ENCODE peak calls at places on chromosomes 3 and 15, in five cellular contexts. C is endothelial cell of umbilical vein; W is suprapubic skin; M is CD8-positive, alpha-beta T cell; Q is sigmoid colon. L is an unnamed sample.

GRCh38 chr3:98805571-98805970 is 42.4 kb downstream of the ST3GAL6 start:
- DNase-seq in C (no peak), Q (no peak), W (no peak), M (no peak), L (no peak)

GRCh38 chr3:187544326-187544725 is 125.9 kb downstream of the SST start:
- DNase-seq in W (no peak), C (no peak), Q (no peak), M (no peak), L (no peak)

GRCh38 chr15:69823223-69823907 is 274.4 kb downstream of the TLE3 start:
- DNase-seq in C (peak), W (no peak), Q (peak), M (no peak), L (no peak)

GRCh38 chr15:29107971-29108645 is 161.5 kb downstream of the NSMCE3 start:
- DNase-seq in Q (no peak), W (no peak), C (no peak), M (no peak), L (no peak)

GRCh38 chr3:138465927-138466326 is 31.5 kb downstream of the ESYT3 start:
- DNase-seq in W (no peak), C (no peak), M (no peak), Q (no peak), L (no peak)

GRCh38 chr3:160796813-160797164 is 40.8 kb downstream of the PPM1L start:
- DNase-seq in Q (no peak), W (no peak), C (no peak), M (no peak), L (no peak)

GRCh38 chr3:56314842-56315241 is 153.4 kb downstream of the ERC2 start:
- DNase-seq in W (no peak), M (no peak), C (no peak), Q (no peak), L (no peak)

GRCh38 chr15:62618432-62618831 is 424.1 kb upstream of the TPM1 start:
- DNase-seq in Q (no peak), C (no peak), W (no peak), M (no peak), L (no peak)

GRCh38 chr3:105982207-105982606 is 113.4 kb upstream of the CBLB start:
- DNase-seq in C (no peak), M (no peak), W (no peak), Q (no peak), L (no peak)

GRCh38 chr15:88344786-88345185 is 88.2 kb upstream of the NTRK3 start:
- DNase-seq in Q (no peak), M (no peak), W (no peak), C (no peak), L (no peak)

GRCh38 chr3:112405845-112406244 is 72.9 kb downstream of the CD200 start:
- DNase-seq in W (no peak), M (no peak), Q (no peak), C (no peak), L (no peak)

GRCh38 chr15:49290204-49290603 is 120.2 kb downstream of the GALK2 start:
- DNase-seq in Q (no peak), C (no peak), W (no peak), M (no peak), L (no peak)

GRCh38 chr15:29740692-29741311 is 81.5 kb downstream of the TJP1 start:
- DNase-seq in W (no peak), C (no peak), Q (no peak), M (no peak), L (no peak)

GRCh38 chr3:15405448-15406050 is 21.8 kb downstream of the METTL6 start:
- DNase-seq in C (peak), M (no peak), W (no peak), Q (no peak), L (no peak)

GRCh38 chr3:56593455-56594158 is 36.6 kb downstream of the CCDC66 start:
- DNase-seq in M (peak), C (no peak), W (no peak), Q (no peak), L (no peak)

GRCh38 chr15:27826902-27827321 is 272.2 kb downstream of the OCA2 start:
- DNase-seq in M (no peak), Q (no peak), W (no peak), C (no peak), L (no peak)

GRCh38 chr3:8147726-8148125 is 353.9 kb upstream of the LMCD1 start:
- DNase-seq in Q (no peak), W (no peak), M (no peak), C (no peak), L (no peak)

GRCh38 chr3:36924748-36925521 is 19.9 kb downstream of the TRANK1 start:
- DNase-seq in M (no peak), C (no peak), W (no peak), Q (no peak), L (no peak)

GRCh38 chr15:58546635-58547627 is 115.1 kb downstream of the LIPC start:
- DNase-seq in M (no peak), Q (no peak), W (no peak), C (peak), L (peak)

GRCh38 chr15:93241696-93242585 is 152.9 kb upstream of the RGMA start:
- DNase-seq in M (no peak), Q (no peak), C (no peak), W (no peak), L (no peak)

GRCh38 chr3:20072422-20072821 is 32.2 kb downstream of the KAT2B start:
- DNase-seq in W (no peak), C (no peak), M (no peak), Q (no peak), L (no peak)

GRCh38 chr3:5442106-5442785 is 254.7 kb downstream of the EDEM1 start:
- DNase-seq in Q (no peak), W (no peak), M (no peak), C (no peak), L (no peak)
- H3K27ac ChIP-seq in Q (no peak), W (no peak), M (no peak), C (no peak), L (no peak)

GRCh38 chr15:75042730-75043508 is 19.5 kb downstream of the PPCDC start:
- DNase-seq in Q (peak), C (peak), M (peak), W (peak), L (peak)
- H3K27ac ChIP-seq in Q (peak), C (peak), M (no peak), W (peak), L (peak)

GRCh38 chr3:122233109-122233952 is 49.9 kb downstream of the CASR start:
- DNase-seq in W (no peak), C (no peak), Q (no peak), M (no peak), L (no peak)
- H3K27ac ChIP-seq in W (no peak), C (no peak), Q (peak), M (no peak), L (no peak)

GRCh38 chr3:171747223-171747920 is 62.9 kb downstream of the PLD1 start:
- DNase-seq in M (no peak), Q (no peak), W (no peak), C (no peak), L (no peak)

GRCh38 chr3:171745577-171746319 is 64.5 kb downstream of the PLD1 start:
- DNase-seq in C (no peak), M (no peak), Q (no peak), W (no peak), L (no peak)

GRCh38 chr3:171752329-171752728 is 58.0 kb downstream of the PLD1 start:
- DNase-seq in M (no peak), W (no peak), C (no peak), Q (no peak), L (no peak)

GRCh38 chr3:171749128-171749527 is 61.2 kb downstream of the PLD1 start:
- DNase-seq in W (no peak), M (no peak), C (no peak), Q (no peak), L (no peak)

DNA sequence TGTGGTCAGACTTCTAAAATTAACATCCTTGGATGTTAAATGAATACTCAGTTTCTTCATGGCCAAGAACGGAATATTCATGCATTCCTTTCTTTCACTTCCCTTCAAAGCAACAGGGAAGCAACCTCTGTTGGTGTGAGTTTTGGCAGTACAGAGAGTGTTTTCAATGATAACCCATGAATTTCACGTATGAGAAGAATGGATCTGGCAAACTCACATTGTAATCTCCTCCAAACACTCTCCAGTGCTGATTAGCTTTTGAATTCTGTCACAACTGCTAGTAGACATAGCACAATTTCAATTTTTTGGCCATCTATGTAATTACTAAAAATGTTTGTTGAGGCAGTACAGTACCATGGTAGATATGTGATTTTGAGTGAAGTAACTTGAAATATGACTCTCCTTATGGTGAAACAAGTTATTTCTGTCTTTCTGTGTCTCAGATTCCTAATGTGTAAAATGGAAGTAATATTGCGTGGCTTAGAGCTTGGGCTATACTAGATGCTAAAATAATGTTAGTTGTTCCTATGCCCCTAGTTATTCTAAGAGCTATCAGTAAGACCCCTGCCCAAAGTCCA is 61.9 kb downstream of the PLD1 start:
- DNase-seq in M (no peak), W (no peak), Q (no peak), C (no peak), L (no peak)
- H3K27ac ChIP-seq in M (no peak), W (peak), Q (no peak), C (no peak), L (no peak)

GRCh38 chr3:47857151-47857550 is 54.2 kb downstream of the DHX30 start:
- DNase-seq in W (no peak), C (no peak), M (no peak), Q (no peak), L (peak)

GRCh38 chr3:47854267-47854666 is 51.3 kb downstream of the DHX30 start:
- DNase-seq in C (no peak), M (no peak), W (no peak), Q (no peak), L (no peak)

GRCh38 chr3:47856669-47857068 is 53.7 kb downstream of the DHX30 start:
- DNase-seq in C (no peak), W (no peak), Q (no peak), M (no peak), L (peak)

GRCh38 chr3:47854720-47855455 is 52.0 kb downstream of the DHX30 start:
- DNase-seq in M (no peak), W (no peak), Q (no peak), C (no peak), L (no peak)

DNA sequence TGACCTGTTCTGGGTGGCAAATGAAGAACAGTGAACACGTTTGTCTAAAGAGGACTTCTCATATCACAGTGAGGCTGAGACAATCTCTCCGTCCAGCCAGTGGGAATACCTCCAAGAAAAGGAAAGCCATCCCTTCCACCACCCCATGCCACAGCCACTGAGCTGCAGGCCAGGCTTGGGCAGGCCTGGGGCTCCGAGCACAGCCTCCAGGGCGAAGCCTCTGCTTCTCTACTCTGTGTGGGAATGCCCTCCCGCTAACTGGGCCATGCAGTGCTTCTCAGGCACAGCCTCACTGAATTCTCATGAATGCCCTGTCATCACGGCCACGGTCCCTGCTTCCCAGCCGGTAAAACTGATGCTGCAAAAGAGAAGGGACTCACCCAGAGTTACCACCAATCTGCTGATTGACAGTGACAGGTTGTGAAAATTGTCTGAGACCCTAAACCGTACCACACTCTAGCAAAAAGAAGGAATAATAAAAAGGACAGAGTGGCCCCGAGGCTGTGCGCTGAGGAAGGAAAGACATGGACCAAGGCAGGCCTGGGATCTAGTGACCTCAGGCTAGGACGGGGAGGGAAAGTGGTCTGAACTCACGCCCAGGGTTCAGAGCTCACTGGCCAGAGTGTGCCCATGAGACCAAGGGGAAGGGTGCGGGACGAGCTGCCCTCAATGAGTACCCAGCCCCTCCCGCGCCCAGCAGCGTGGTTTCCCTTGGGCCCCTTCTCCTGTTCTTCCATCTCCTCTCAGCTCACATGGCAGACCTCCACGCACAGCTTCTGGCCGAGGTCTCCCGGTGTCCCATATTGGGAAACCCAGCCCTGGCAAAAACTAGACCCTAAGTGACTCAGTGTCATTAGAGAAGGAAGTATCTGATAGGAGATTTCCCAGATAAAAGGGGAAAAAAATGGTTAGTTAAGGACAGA is 52.8 kb downstream of the DHX30 start:
- DNase-seq in W (no peak), C (no peak), M (no peak), Q (no peak), L (peak)
- H3K27ac ChIP-seq in W (no peak), C (no peak), M (no peak), Q (no peak), L (no peak)

GRCh38 chr3:188950832-188951489 is 220.8 kb upstream of the TPRG1 start:
- DNase-seq in M (no peak), W (peak), Q (peak), C (peak), L (peak)

GRCh38 chr3:188959013-188959412 is 212.8 kb upstream of the TPRG1 start:
- DNase-seq in Q (no peak), M (no peak), W (no peak), C (no peak), L (no peak)

GRCh38 chr3:188955919-188956318 is 215.9 kb upstream of the TPRG1 start:
- DNase-seq in W (no peak), C (no peak), Q (no peak), M (no peak), L (no peak)

GRCh38 chr3:188956839-188957489 is 214.8 kb upstream of the TPRG1 start:
- DNase-seq in W (no peak), Q (no peak), C (peak), M (no peak), L (no peak)

GRCh38 chr3:188954590-188955208 is 217.1 kb upstream of the TPRG1 start:
- DNase-seq in C (peak), W (peak), Q (peak), M (peak), L (peak)
- H3K27ac ChIP-seq in C (no peak), W (no peak), Q (peak), M (no peak), L (peak)

GRCh38 chr3:150194513-150194912 is 213.6 kb upstream of the TSC22D2 start:
- DNase-seq in M (no peak), Q (no peak), W (no peak), C (no peak), L (no peak)

DNA sequence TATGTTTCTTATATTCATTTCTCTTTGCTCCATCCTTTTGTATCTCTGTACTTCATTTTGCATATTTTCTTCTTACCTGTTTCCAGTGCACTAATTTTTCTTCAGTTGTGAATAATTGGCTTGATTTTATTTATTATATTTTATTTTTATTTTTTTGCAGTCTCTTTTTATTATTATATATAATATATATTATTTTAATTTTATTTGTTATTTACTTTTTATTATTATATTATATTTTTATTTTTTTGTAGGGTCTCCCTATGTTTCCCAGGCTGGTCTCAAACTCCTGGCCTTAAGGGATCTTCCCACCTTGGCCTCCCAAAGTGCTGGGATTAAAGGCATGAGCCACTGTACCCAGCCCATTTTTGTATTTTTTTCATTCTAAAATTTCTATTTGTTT is 213.1 kb upstream of the TSC22D2 start:
- DNase-seq in W (no peak), Q (no peak), M (no peak), C (no peak), L (no peak)
- H3K27ac ChIP-seq in W (no peak), Q (no peak), M (no peak), C (no peak), L (no peak)

DNA sequence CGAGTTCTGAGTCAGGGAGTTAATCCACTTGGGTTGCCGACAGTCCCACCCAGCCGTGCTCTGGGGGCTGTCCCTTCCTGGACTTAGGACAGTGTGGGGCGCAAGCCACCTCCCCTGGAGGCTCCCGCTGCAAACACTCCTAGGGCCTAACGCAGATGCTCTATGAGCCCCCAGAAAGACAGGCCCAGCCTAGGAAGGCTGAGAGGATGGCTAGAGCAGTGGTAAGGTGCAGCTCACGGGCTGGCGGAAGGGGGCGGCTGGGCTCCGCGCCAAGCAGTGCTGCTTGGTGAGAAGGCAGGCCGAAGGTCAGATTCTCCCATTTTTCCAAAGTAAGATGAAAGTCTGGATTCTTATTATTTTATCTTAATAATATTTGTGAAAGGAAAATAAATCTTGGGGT is 84.6 kb upstream of the ALDH1L1 start:
- DNase-seq in C (no peak), Q (no peak), M (no peak), W (no peak), L (peak)
- H3K27ac ChIP-seq in C (no peak), Q (peak), M (no peak), W (no peak), L (no peak)

GRCh38 chr3:155741598-155741997 is 3.3 kb downstream of the PLCH1 start:
- DNase-seq in C (no peak), W (no peak), Q (no peak), M (no peak), L (no peak)

GRCh38 chr3:155737844-155738460 is 6.9 kb downstream of the PLCH1 start:
- DNase-seq in C (no peak), Q (no peak), M (no peak), W (no peak), L (no peak)

GRCh38 chr3:155739154-155739553 is 5.7 kb downstream of the PLCH1 start:
- DNase-seq in C (no peak), W (no peak), Q (no peak), M (no peak), L (no peak)

GRCh38 chr3:155741081-155741480 is 3.8 kb downstream of the PLCH1 start:
- DNase-seq in C (no peak), M (no peak), Q (no peak), W (no peak), L (no peak)

GRCh38 chr3:155738580-155739076 is 6.2 kb downstream of the PLCH1 start:
- DNase-seq in W (no peak), M (no peak), Q (no peak), C (no peak), L (no peak)
- H3K27ac ChIP-seq in W (no peak), M (no peak), Q (no peak), C (no peak), L (peak)

L was measured in upper lobe of right lung.